ENCODE peak calls at places on chromosomes 16 and 17, in five cellular contexts. One of them, this sample, is unnamed.
A peak's percentile ranks its signal among the peaks of the same experiment; 100 is the strongest.

GRCh38 chr17:32288600-32288999 is 23.0 kb downstream of the RHBDL3 start:
- DNase-seq in body of pancreas: no peak
- DNase-seq in stimulated activated CD4-positive, alpha-beta T cell treated with anti-CD3 and anti-CD28 coated beads, Interleukin-15, amount 100 ng/mL, for 24 hours: no peak
- DNase-seq in NCI-H748 treated with DMSO at 0.1 percent for 48 hours: no peak
- DNase-seq in osteocyte: no peak
- DNase-seq in this sample: no peak

GRCh38 chr16:50696575-50697420 is 3.4 kb downstream of the NOD2 start:
- DNase-seq in body of pancreas: peak; percentile 35
- DNase-seq in stimulated activated CD4-positive, alpha-beta T cell treated with anti-CD3 and anti-CD28 coated beads, Interleukin-15, amount 100 ng/mL, for 24 hours: peak; percentile 79
- DNase-seq in NCI-H748 treated with DMSO at 0.1 percent for 48 hours: no peak
- DNase-seq in osteocyte: no peak
- DNase-seq in this sample: peak; percentile 95

GRCh38 chr17:66541461-66542182 is 239.2 kb downstream of the PRKCA start:
- DNase-seq in body of pancreas: no peak
- DNase-seq in stimulated activated CD4-positive, alpha-beta T cell treated with anti-CD3 and anti-CD28 coated beads, Interleukin-15, amount 100 ng/mL, for 24 hours: no peak
- DNase-seq in NCI-H748 treated with DMSO at 0.1 percent for 48 hours: no peak
- DNase-seq in osteocyte: no peak
- DNase-seq in this sample: no peak

GRCh38 chr16:30367349-30368009 is 2.8 kb downstream of the TBC1D10B start:
- DNase-seq in body of pancreas: no peak
- DNase-seq in stimulated activated CD4-positive, alpha-beta T cell treated with anti-CD3 and anti-CD28 coated beads, Interleukin-15, amount 100 ng/mL, for 24 hours: no peak
- DNase-seq in NCI-H748 treated with DMSO at 0.1 percent for 48 hours: no peak
- DNase-seq in osteocyte: no peak
- DNase-seq in this sample: peak; percentile 80

GRCh38 chr17:45312477-45313418 is 4.1 kb downstream of the MAP3K14 start:
- DNase-seq in body of pancreas: no peak
- DNase-seq in stimulated activated CD4-positive, alpha-beta T cell treated with anti-CD3 and anti-CD28 coated beads, Interleukin-15, amount 100 ng/mL, for 24 hours: peak; percentile 46
- DNase-seq in NCI-H748 treated with DMSO at 0.1 percent for 48 hours: no peak
- DNase-seq in osteocyte: no peak
- DNase-seq in this sample: no peak

GRCh38 chr17:41734139-41734948 is at the start of gene HAP1:
- DNase-seq in body of pancreas: peak; percentile 28
- DNase-seq in stimulated activated CD4-positive, alpha-beta T cell treated with anti-CD3 and anti-CD28 coated beads, Interleukin-15, amount 100 ng/mL, for 24 hours: peak; percentile 39
- DNase-seq in NCI-H748 treated with DMSO at 0.1 percent for 48 hours: peak; percentile 13
- DNase-seq in osteocyte: no peak
- DNase-seq in this sample: peak; percentile 35

GRCh38 chr17:48728232-48729231 is at the start of gene HOXB13:
- DNase-seq in body of pancreas: no peak
- DNase-seq in stimulated activated CD4-positive, alpha-beta T cell treated with anti-CD3 and anti-CD28 coated beads, Interleukin-15, amount 100 ng/mL, for 24 hours: peak; percentile 70
- DNase-seq in NCI-H748 treated with DMSO at 0.1 percent for 48 hours: peak; percentile 20
- DNase-seq in osteocyte: no peak
- DNase-seq in this sample: no peak

GRCh38 chr16:55701442-55702319 is 45.9 kb downstream of the SLC6A2 start:
- DNase-seq in body of pancreas: peak; percentile 61
- DNase-seq in stimulated activated CD4-positive, alpha-beta T cell treated with anti-CD3 and anti-CD28 coated beads, Interleukin-15, amount 100 ng/mL, for 24 hours: peak; percentile 62
- DNase-seq in NCI-H748 treated with DMSO at 0.1 percent for 48 hours: peak; percentile 6
- DNase-seq in osteocyte: no peak
- DNase-seq in this sample: peak; percentile 64

GRCh38 chr16:53495325-53495724 is 7.7 kb downstream of the AKTIP start:
- DNase-seq in body of pancreas: no peak
- DNase-seq in stimulated activated CD4-positive, alpha-beta T cell treated with anti-CD3 and anti-CD28 coated beads, Interleukin-15, amount 100 ng/mL, for 24 hours: no peak
- DNase-seq in NCI-H748 treated with DMSO at 0.1 percent for 48 hours: no peak
- DNase-seq in osteocyte: no peak
- DNase-seq in this sample: no peak

GRCh38 chr17:80647746-80648145 is 103.1 kb downstream of the RPTOR start:
- DNase-seq in body of pancreas: no peak
- DNase-seq in stimulated activated CD4-positive, alpha-beta T cell treated with anti-CD3 and anti-CD28 coated beads, Interleukin-15, amount 100 ng/mL, for 24 hours: peak; percentile 40
- DNase-seq in NCI-H748 treated with DMSO at 0.1 percent for 48 hours: peak; percentile 62
- DNase-seq in osteocyte: no peak
- DNase-seq in this sample: no peak

GRCh38 chr16:69827527-69827926 is 65.4 kb downstream of the WWP2 start:
- DNase-seq in body of pancreas: no peak
- DNase-seq in stimulated activated CD4-positive, alpha-beta T cell treated with anti-CD3 and anti-CD28 coated beads, Interleukin-15, amount 100 ng/mL, for 24 hours: no peak
- DNase-seq in NCI-H748 treated with DMSO at 0.1 percent for 48 hours: no peak
- DNase-seq in osteocyte: no peak
- DNase-seq in this sample: no peak

GRCh38 chr16:56610017-56610608 is 1.7 kb downstream of the MT2A start:
- DNase-seq in body of pancreas: no peak
- DNase-seq in stimulated activated CD4-positive, alpha-beta T cell treated with anti-CD3 and anti-CD28 coated beads, Interleukin-15, amount 100 ng/mL, for 24 hours: peak; percentile 89
- DNase-seq in NCI-H748 treated with DMSO at 0.1 percent for 48 hours: peak; percentile 4
- DNase-seq in osteocyte: no peak
- DNase-seq in this sample: peak; percentile 82

GRCh38 chr17:57862990-57863667 is 13.3 kb upstream of the MRPS23 start:
- DNase-seq in body of pancreas: no peak
- DNase-seq in stimulated activated CD4-positive, alpha-beta T cell treated with anti-CD3 and anti-CD28 coated beads, Interleukin-15, amount 100 ng/mL, for 24 hours: no peak
- DNase-seq in NCI-H748 treated with DMSO at 0.1 percent for 48 hours: no peak
- DNase-seq in osteocyte: no peak
- DNase-seq in this sample: no peak

GRCh38 chr16:70700101-70701020 is 14.5 kb upstream of the MTSS2 start:
- DNase-seq in body of pancreas: no peak
- DNase-seq in stimulated activated CD4-positive, alpha-beta T cell treated with anti-CD3 and anti-CD28 coated beads, Interleukin-15, amount 100 ng/mL, for 24 hours: no peak
- DNase-seq in NCI-H748 treated with DMSO at 0.1 percent for 48 hours: no peak
- DNase-seq in osteocyte: no peak
- DNase-seq in this sample: peak; percentile 75

GRCh38 chr16:78189121-78189520 is 89.7 kb downstream of the WWOX start:
- DNase-seq in body of pancreas: no peak
- DNase-seq in stimulated activated CD4-positive, alpha-beta T cell treated with anti-CD3 and anti-CD28 coated beads, Interleukin-15, amount 100 ng/mL, for 24 hours: no peak
- DNase-seq in NCI-H748 treated with DMSO at 0.1 percent for 48 hours: no peak
- DNase-seq in osteocyte: no peak
- DNase-seq in this sample: no peak

GRCh38 chr16:78768723-78769122 is 669.3 kb downstream of the WWOX start:
- DNase-seq in body of pancreas: no peak
- DNase-seq in stimulated activated CD4-positive, alpha-beta T cell treated with anti-CD3 and anti-CD28 coated beads, Interleukin-15, amount 100 ng/mL, for 24 hours: peak; percentile 58
- DNase-seq in NCI-H748 treated with DMSO at 0.1 percent for 48 hours: no peak
- DNase-seq in osteocyte: no peak
- DNase-seq in this sample: no peak

GRCh38 chr16:49713770-49714169 is 142.1 kb downstream of the ZNF423 start:
- DNase-seq in body of pancreas: no peak
- DNase-seq in stimulated activated CD4-positive, alpha-beta T cell treated with anti-CD3 and anti-CD28 coated beads, Interleukin-15, amount 100 ng/mL, for 24 hours: no peak
- DNase-seq in NCI-H748 treated with DMSO at 0.1 percent for 48 hours: no peak
- DNase-seq in osteocyte: no peak
- DNase-seq in this sample: no peak

GRCh38 chr17:77842148-77842905 is 116.2 kb upstream of the TNRC6C start:
- DNase-seq in body of pancreas: no peak
- DNase-seq in stimulated activated CD4-positive, alpha-beta T cell treated with anti-CD3 and anti-CD28 coated beads, Interleukin-15, amount 100 ng/mL, for 24 hours: peak; percentile 51
- DNase-seq in NCI-H748 treated with DMSO at 0.1 percent for 48 hours: peak; percentile 2
- DNase-seq in osteocyte: no peak
- DNase-seq in this sample: no peak

GRCh38 chr16:11219188-11219587 is 36.8 kb downstream of the SOCS1 start:
- DNase-seq in body of pancreas: no peak
- DNase-seq in stimulated activated CD4-positive, alpha-beta T cell treated with anti-CD3 and anti-CD28 coated beads, Interleukin-15, amount 100 ng/mL, for 24 hours: no peak
- DNase-seq in NCI-H748 treated with DMSO at 0.1 percent for 48 hours: no peak
- DNase-seq in osteocyte: no peak
- DNase-seq in this sample: no peak

GRCh38 chr17:15931394-15931793 is 13.5 kb upstream of the ADORA2B start:
- DNase-seq in body of pancreas: no peak
- DNase-seq in stimulated activated CD4-positive, alpha-beta T cell treated with anti-CD3 and anti-CD28 coated beads, Interleukin-15, amount 100 ng/mL, for 24 hours: no peak
- DNase-seq in NCI-H748 treated with DMSO at 0.1 percent for 48 hours: no peak
- DNase-seq in osteocyte: no peak
- DNase-seq in this sample: no peak

GRCh38 chr17:61363601-61364462 is 35.8 kb upstream of the TBX2 start:
- DNase-seq in body of pancreas: no peak
- DNase-seq in stimulated activated CD4-positive, alpha-beta T cell treated with anti-CD3 and anti-CD28 coated beads, Interleukin-15, amount 100 ng/mL, for 24 hours: no peak
- DNase-seq in NCI-H748 treated with DMSO at 0.1 percent for 48 hours: no peak
- DNase-seq in osteocyte: no peak
- DNase-seq in this sample: no peak